ENCODE peak calls at places on chromosomes 13 and 19, in six cellular contexts. One of them, this sample, is unnamed.

GRCh38 chr19:41439441-41440222 is at the start of gene DMAC2:
- DNase-seq in psoas muscle: peak
- DNase-seq in stimulated activated CD4-positive, alpha-beta T cell treated with anti-CD3 and anti-CD28 coated beads, TNF-alpha, amount 100 ng/mL, for 1 hour: peak
- DNase-seq in right lobe of liver: peak
- DNase-seq in fibroblast of pulmonary artery: peak
- DNase-seq in mesothelial cell of epicardium: peak
- DNase-seq in this sample: peak

GRCh38 chr19:30273184-30273583 is 99.0 kb upstream of the ZNF536 start:
- DNase-seq in psoas muscle: no peak
- DNase-seq in stimulated activated CD4-positive, alpha-beta T cell treated with anti-CD3 and anti-CD28 coated beads, TNF-alpha, amount 100 ng/mL, for 1 hour: no peak
- DNase-seq in right lobe of liver: no peak
- DNase-seq in fibroblast of pulmonary artery: no peak
- DNase-seq in mesothelial cell of epicardium: no peak
- DNase-seq in this sample: no peak

GRCh38 chr13:40341501-40341900 is 324.9 kb downstream of the FOXO1 start:
- DNase-seq in psoas muscle: no peak
- DNase-seq in stimulated activated CD4-positive, alpha-beta T cell treated with anti-CD3 and anti-CD28 coated beads, TNF-alpha, amount 100 ng/mL, for 1 hour: no peak
- DNase-seq in right lobe of liver: no peak
- DNase-seq in fibroblast of pulmonary artery: no peak
- DNase-seq in mesothelial cell of epicardium: no peak
- DNase-seq in this sample: no peak

GRCh38 chr19:8113017-8113416 is 36.4 kb downstream of the FBN3 start:
- DNase-seq in psoas muscle: no peak
- DNase-seq in stimulated activated CD4-positive, alpha-beta T cell treated with anti-CD3 and anti-CD28 coated beads, TNF-alpha, amount 100 ng/mL, for 1 hour: no peak
- DNase-seq in right lobe of liver: no peak
- DNase-seq in fibroblast of pulmonary artery: no peak
- DNase-seq in mesothelial cell of epicardium: no peak
- DNase-seq in this sample: peak

GRCh38 chr19:15463865-15464371 is 426 bp downstream of the RASAL3 start:
- DNase-seq in psoas muscle: no peak
- DNase-seq in stimulated activated CD4-positive, alpha-beta T cell treated with anti-CD3 and anti-CD28 coated beads, TNF-alpha, amount 100 ng/mL, for 1 hour: peak
- DNase-seq in right lobe of liver: peak
- DNase-seq in fibroblast of pulmonary artery: no peak
- DNase-seq in mesothelial cell of epicardium: no peak
- DNase-seq in this sample: peak

GRCh38 chr19:13085673-13086072 is 17.0 kb downstream of the LYL1 start:
- DNase-seq in psoas muscle: no peak
- DNase-seq in stimulated activated CD4-positive, alpha-beta T cell treated with anti-CD3 and anti-CD28 coated beads, TNF-alpha, amount 100 ng/mL, for 1 hour: no peak
- DNase-seq in right lobe of liver: no peak
- DNase-seq in fibroblast of pulmonary artery: no peak
- DNase-seq in mesothelial cell of epicardium: no peak
- DNase-seq in this sample: no peak

GRCh38 chr13:24328145-24328544 is 18.8 kb downstream of the C1QTNF9 start:
- DNase-seq in psoas muscle: no peak
- DNase-seq in stimulated activated CD4-positive, alpha-beta T cell treated with anti-CD3 and anti-CD28 coated beads, TNF-alpha, amount 100 ng/mL, for 1 hour: no peak
- DNase-seq in right lobe of liver: no peak
- DNase-seq in fibroblast of pulmonary artery: no peak
- DNase-seq in mesothelial cell of epicardium: no peak
- DNase-seq in this sample: peak

GRCh38 chr19:15381864-15382263 is 2.3 kb upstream of the AKAP8 start:
- DNase-seq in psoas muscle: no peak
- DNase-seq in stimulated activated CD4-positive, alpha-beta T cell treated with anti-CD3 and anti-CD28 coated beads, TNF-alpha, amount 100 ng/mL, for 1 hour: no peak
- DNase-seq in right lobe of liver: no peak
- DNase-seq in fibroblast of pulmonary artery: no peak
- DNase-seq in mesothelial cell of epicardium: no peak
- DNase-seq in this sample: no peak

GRCh38 chr19:17590780-17591688 is 35.6 kb downstream of the COLGALT1 start:
- DNase-seq in psoas muscle: no peak
- DNase-seq in stimulated activated CD4-positive, alpha-beta T cell treated with anti-CD3 and anti-CD28 coated beads, TNF-alpha, amount 100 ng/mL, for 1 hour: no peak
- DNase-seq in right lobe of liver: no peak
- DNase-seq in fibroblast of pulmonary artery: no peak
- DNase-seq in mesothelial cell of epicardium: no peak
- DNase-seq in this sample: no peak

GRCh38 chr19:56930647-56931592 is 90.4 kb upstream of the PEG3 start:
- DNase-seq in psoas muscle: no peak
- DNase-seq in stimulated activated CD4-positive, alpha-beta T cell treated with anti-CD3 and anti-CD28 coated beads, TNF-alpha, amount 100 ng/mL, for 1 hour: no peak
- DNase-seq in right lobe of liver: no peak
- DNase-seq in fibroblast of pulmonary artery: no peak
- DNase-seq in mesothelial cell of epicardium: no peak
- DNase-seq in this sample: no peak

This sample was measured in mucosa of descending colon.